ENCODE peak calls at places on chromosomes 12 and 14, in six cellular contexts. H, F, G, P, O and A are unnamed samples. For H3K4me1, the result is how much of the 10 kb centered on the place peaks cover.

GRCh38 chr14:100384277-100384676 is 61.1 kb downstream of the SLC25A47 start:
- DNase-seq in F (no peak), G (no peak), H (no peak), O (no peak), P (no peak), A (no peak)

GRCh38 chr14:92687681-92688433 is 60.6 kb downstream of the LGMN start:
- DNase-seq in O (no peak), H (peak), F (no peak), P (no peak), G (peak), A (no peak)

GRCh38 chr12:120261951-120262851 is 3.3 kb downstream of the PXN start:
- DNase-seq in H (no peak), O (no peak), F (peak), G (no peak), P (peak), A (peak)

GRCh38 chr12:62834406-62834805 is 100.5 kb downstream of the PPM1H start:
- DNase-seq in G (no peak), O (no peak), F (no peak), H (peak), P (no peak), A (no peak)

GRCh38 chr14:92437729-92438280 is 75.8 kb upstream of the RIN3 start:
- DNase-seq in P (no peak), O (no peak), F (no peak), G (no peak), H (no peak), A (no peak)

GRCh38 chr14:80653951-80654350 is 287.6 kb downstream of the CEP128 start:
- DNase-seq in F (no peak), P (peak), G (no peak), H (no peak), O (no peak), A (no peak)

GRCh38 chr14:64417042-64417770 is 29.1 kb downstream of the MTHFD1 start:
- DNase-seq in H (no peak), O (no peak), G (no peak), P (peak), F (no peak), A (no peak)

GRCh38 chr12:121124402-121125109 is 8.1 kb upstream of the P2RX7 start:
- DNase-seq in G (no peak), H (no peak), P (peak), F (peak), O (no peak), A (peak)

GRCh38 chr12:34275129-34275528 is 252.8 kb downstream of the ALG10 start:
- DNase-seq in H (no peak), F (no peak), P (no peak), O (no peak), G (no peak), A (no peak)

GRCh38 chr12:39431797-39432196 is 11.1 kb downstream of the KIF21A start:
- DNase-seq in H (no peak), F (no peak), P (no peak), G (no peak), O (no peak), A (no peak)

GRCh38 chr12:122228092-122228491 is 2.2 kb upstream of the DIABLO start:
- DNase-seq in G (no peak), F (no peak), O (no peak), H (no peak), P (no peak), A (no peak)

GRCh38 chr14:101673873-101674272 is 87.6 kb upstream of the PPP2R5C start:
- DNase-seq in P (no peak), F (no peak), H (no peak), O (no peak), G (no peak), A (no peak)

GRCh38 chr12:117067016-117067415 is 32.2 kb downstream of the TESC start:
- DNase-seq in O (no peak), G (no peak), F (no peak), P (no peak), H (no peak), A (no peak)

DNA sequence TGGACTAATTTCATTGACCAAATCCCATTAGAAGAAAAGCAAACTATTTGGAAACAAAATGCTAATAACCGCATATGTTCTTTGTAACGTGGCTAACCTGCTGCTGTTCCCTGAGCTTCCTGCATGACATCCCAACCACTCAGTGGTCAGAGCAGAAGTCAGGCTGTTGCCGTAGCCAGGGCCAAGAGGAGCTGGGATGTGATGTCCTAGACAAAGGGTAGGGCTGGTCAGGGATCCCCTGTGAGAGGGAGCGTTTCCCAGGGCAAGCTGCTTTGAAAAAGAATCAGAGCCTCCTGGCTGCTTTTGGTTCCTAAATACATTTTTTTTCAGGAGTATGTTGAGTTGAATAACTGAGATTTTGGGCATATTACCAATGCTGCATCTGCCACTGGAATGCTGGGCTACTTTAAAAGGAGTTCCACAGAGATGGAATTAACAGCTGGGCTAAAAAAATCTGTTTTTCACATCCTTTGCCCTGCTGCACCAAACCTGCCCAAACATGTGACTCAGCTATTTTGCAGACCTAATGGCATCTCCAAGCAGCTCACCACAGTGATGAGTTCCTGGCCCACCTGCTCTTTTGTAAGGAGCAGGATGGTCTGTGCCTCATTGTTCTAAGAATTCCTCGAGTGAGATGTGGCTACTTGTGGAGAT is 23.9 kb downstream of the ANKRD13A start:
- DNase-seq in O (no peak), H (no peak), G (no peak), P (no peak), F (no peak), A (peak)
- H3K27ac ChIP-seq in O (no peak), H (no peak), G (no peak), P (no peak), F (no peak), A (no peak)

DNA sequence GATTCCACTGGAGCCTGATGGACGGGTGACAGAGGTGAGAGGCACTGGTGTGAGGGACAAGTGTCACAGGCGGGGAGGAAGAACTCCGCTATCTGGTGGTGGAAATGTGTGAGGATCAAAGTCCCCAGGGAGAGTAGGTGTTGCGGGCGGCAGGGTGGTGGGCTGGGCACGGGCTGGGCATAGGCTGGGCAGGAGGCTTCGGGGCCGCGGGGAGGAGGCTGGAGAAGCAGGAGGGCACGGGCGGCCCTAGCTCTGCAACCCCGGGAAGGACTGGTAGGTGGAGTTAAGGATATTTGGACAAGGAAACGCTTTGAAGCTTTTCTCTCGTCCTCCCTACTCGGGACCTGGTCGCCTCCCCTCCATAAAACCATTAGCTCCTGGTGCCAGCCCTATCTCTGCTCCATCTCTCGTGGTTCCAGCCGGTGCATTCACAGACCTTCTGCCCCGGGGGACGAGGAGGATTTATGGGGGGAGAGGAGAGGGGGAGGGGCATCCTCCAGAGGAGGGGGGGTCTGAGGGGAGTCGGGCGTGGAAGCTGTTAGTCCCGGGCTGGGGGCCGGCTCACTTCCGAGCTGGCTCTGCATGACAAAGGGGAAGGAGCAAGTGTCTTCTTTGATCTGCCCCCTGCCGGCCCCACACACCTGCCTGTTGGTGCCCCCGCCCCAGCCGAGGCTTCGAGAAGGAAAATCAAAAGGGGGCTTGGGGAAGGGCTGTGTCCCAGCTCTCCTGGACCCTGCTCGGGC is 478 bp downstream of the WNT5B start:
- DNase-seq in O (no peak), G (peak), P (no peak), F (no peak), H (no peak), A (no peak)
- TF ChIP-seq CTCF in O (no peak), G (no peak), P (peak), F (peak), H (no peak), A (peak)

GRCh38 chr12:104494816-104495158 is 38.0 kb downstream of the CHST11 start:
- DNase-seq in F (no peak), O (no peak), P (no peak), G (no peak), H (no peak), A (no peak)
- H3K4me1 ChIP-seq in F (under half), O (under half), P (under half), G (under half), H (under half), A (under half)

GRCh38 chr14:34693228-34693939 is 21.0 kb downstream of the CFL2 start:
- DNase-seq in P (peak), G (no peak), H (no peak), F (peak), O (peak), A (peak)

GRCh38 chr14:34688470-34689206 is 25.8 kb downstream of the CFL2 start:
- DNase-seq in O (no peak), P (no peak), H (no peak), G (no peak), F (no peak), A (no peak)

GRCh38 chr14:34691173-34691572 is 23.2 kb downstream of the CFL2 start:
- DNase-seq in P (no peak), F (no peak), O (no peak), G (no peak), H (no peak), A (no peak)

GRCh38 chr14:34692348-34692747 is 22.0 kb downstream of the CFL2 start:
- DNase-seq in H (no peak), G (no peak), P (no peak), F (no peak), O (no peak), A (no peak)

GRCh38 chr14:34692898-34693227 is 21.5 kb downstream of the CFL2 start:
- DNase-seq in H (no peak), F (no peak), O (no peak), P (no peak), G (no peak), A (no peak)
- H3K27ac ChIP-seq in H (no peak), F (no peak), O (no peak), P (no peak), G (no peak), A (no peak)

GRCh38 chr12:66698558-66698957 is 19.7 kb upstream of the GRIP1 start:
- DNase-seq in F (no peak), P (no peak), H (no peak), O (no peak), G (no peak), A (no peak)
- TF ChIP-seq CTCF in F (no peak), P (peak), H (no peak), O (no peak), G (no peak), A (no peak)

GRCh38 chr12:13152281-13152680 is 44.2 kb upstream of the EMP1 start:
- DNase-seq in G (no peak), H (peak), O (no peak), P (no peak), F (no peak), A (no peak)
- H3K4me1 ChIP-seq in G (under half), H (under half), O (under half), P (under half), F (under half), A (under half)